ENCODE peak calls at places on chromosomes 2 and 18, in four cellular contexts. B, R, D and U are unnamed samples.

GRCh38 chr2:118993392-118993752 is 51.4 kb downstream of the MARCO start:
- DNase-seq in B (no peak), R (no peak), D (no peak), U (no peak)

GRCh38 chr2:226995625-226996041 is 159.8 kb downstream of the RHBDD1 start:
- DNase-seq in B (peak; percentile 97), R (no peak), D (peak; percentile 92), U (no peak)

GRCh38 chr18:79465392-79465991 is 69.8 kb downstream of the NFATC1 start:
- DNase-seq in B (no peak), R (peak; percentile 36), D (no peak), U (no peak)

GRCh38 chr2:230347659-230348305 is 20.8 kb downstream of the SP140L start:
- DNase-seq in B (no peak), R (no peak), D (no peak), U (no peak)

GRCh38 chr18:54411781-54412180 is 54.1 kb downstream of the C18orf54 start:
- DNase-seq in B (no peak), R (no peak), D (no peak), U (no peak)

GRCh38 chr2:168190590-168191336 is 56.6 kb downstream of the STK39 start:
- DNase-seq in B (peak; percentile 9), R (peak; percentile 11), D (no peak), U (peak; percentile 62)

GRCh38 chr18:29874519-29875098 is 1167.9 kb downstream of the DSC3 start:
- DNase-seq in B (peak; percentile 63), R (peak; percentile 78), D (peak; percentile 46), U (no peak)

GRCh38 chr2:96321230-96322103 is 3.6 kb upstream of the ITPRIPL1 start:
- DNase-seq in B (peak; percentile 25), R (peak; percentile 86), D (peak; percentile 61), U (peak; percentile 36)

GRCh38 chr2:3505771-3506170 is 13.6 kb downstream of the ADI1 start:
- DNase-seq in B (no peak), R (no peak), D (no peak), U (no peak)

GRCh38 chr18:51321696-51322095 is 124.2 kb upstream of the MEX3C start:
- DNase-seq in B (no peak), R (peak; percentile 22), D (no peak), U (no peak)

GRCh38 chr2:117902933-117903332 is 88.4 kb downstream of the DDX18 start:
- DNase-seq in B (no peak), R (peak; percentile 21), D (no peak), U (no peak)

GRCh38 chr2:219277703-219278654 is 1.2 kb upstream of the DNAJB2 start:
- DNase-seq in B (peak; percentile 85), R (peak; percentile 92), D (peak; percentile 91), U (peak; percentile 60)

GRCh38 chr2:219125225-219125885 is 35.3 kb downstream of the NHEJ1 start:
- DNase-seq in B (peak; percentile 94), R (no peak), D (peak; percentile 93), U (peak; percentile 45)

GRCh38 chr18:37487400-37487831 is 78.2 kb downstream of the CELF4 start:
- DNase-seq in B (no peak), R (no peak), D (no peak), U (no peak)

GRCh38 chr2:237201461-237202287 is 116.0 kb downstream of the COPS8 start:
- DNase-seq in B (peak; percentile 96), R (no peak), D (peak; percentile 95), U (peak; percentile 94)

GRCh38 chr2:134836986-134837385 is 1.4 kb upstream of the ACMSD start:
- DNase-seq in B (peak; percentile 97), R (no peak), D (peak; percentile 88), U (peak; percentile 42)

GRCh38 chr2:232419245-232420072 is 12.8 kb downstream of the ALPG start:
- DNase-seq in B (no peak), R (peak; percentile 74), D (no peak), U (no peak)

GRCh38 chr2:65057391-65058052 is 1.3 kb downstream of the CEP68 start:
- DNase-seq in B (peak; percentile 83), R (peak; percentile 40), D (peak; percentile 42), U (peak; percentile 41)

GRCh38 chr18:9117980-9118841 is 15.7 kb downstream of the NDUFV2 start:
- DNase-seq in B (no peak), R (no peak), D (no peak), U (no peak)

GRCh38 chr18:56168049-56168781 is 470.2 kb downstream of the TXNL1 start:
- DNase-seq in B (peak; percentile 92), R (peak; percentile 72), D (peak; percentile 86), U (no peak)

GRCh38 chr2:235721586-235721985 is 227.7 kb downstream of the AGAP1 start:
- DNase-seq in B (no peak), R (no peak), D (no peak), U (no peak)

GRCh38 chr18:50193796-50194622 is 938 bp downstream of the MYO5B start:
- DNase-seq in B (peak; percentile 1), R (peak; percentile 50), D (no peak), U (peak; percentile 17)

GRCh38 chr18:50194623-50195532 is at the start of gene MYO5B:
- DNase-seq in B (peak; percentile 69), R (peak; percentile 89), D (peak; percentile 5), U (peak; percentile 70)

GRCh38 chr18:50192903-50193795 is 1.8 kb downstream of the MYO5B start:
- DNase-seq in B (peak; percentile 4), R (peak; percentile 44), D (no peak), U (peak; percentile 28)

GRCh38 chr18:50195689-50196088 is 742 bp upstream of the MYO5B start:
- DNase-seq in B (no peak), R (no peak), D (no peak), U (no peak)

DNA sequence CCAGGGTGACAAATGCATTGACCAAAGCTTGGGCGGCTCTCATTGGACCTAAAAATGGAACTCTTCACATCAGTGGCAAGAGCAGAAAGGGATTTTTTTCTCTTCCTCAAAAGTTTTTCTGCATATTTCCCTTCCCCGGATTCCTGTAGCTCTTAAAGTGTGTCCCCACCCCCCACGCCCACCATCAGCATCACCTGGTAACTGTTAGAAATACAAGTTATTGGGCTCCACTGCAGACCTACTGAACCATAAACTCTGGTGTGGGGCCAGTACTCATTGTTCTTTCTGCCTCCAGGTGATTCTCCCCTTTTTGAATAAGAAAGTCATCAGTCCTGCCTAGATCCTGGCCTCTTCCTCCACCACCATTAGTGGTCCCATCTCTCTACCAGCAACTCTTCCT is 1.3 kb upstream of the MYO5B start:
- DNase-seq in B (no peak), R (no peak), D (no peak), U (no peak)
- TF ChIP-seq EZH2 in B (no peak), R (no peak), D (no peak), U (no peak)

GRCh38 chr18:43590182-43590903 is 313.1 kb upstream of the SYT4 start:
- DNase-seq in B (peak; percentile 25), R (no peak), D (peak; percentile 5), U (no peak)
- H2AFZ ChIP-seq in B (no peak overlapping the region), R (no peak overlapping the region), D (no peak overlapping the region), U (no peak overlapping the region)

GRCh38 chr2:54984476-54984875 is 65.8 kb downstream of the RTN4 start:
- DNase-seq in B (peak; percentile 84), R (no peak), D (no peak), U (no peak)

GRCh38 chr2:54979645-54980044 is 70.6 kb downstream of the RTN4 start:
- DNase-seq in B (peak; percentile 85), R (peak; percentile 42), D (peak; percentile 56), U (peak; percentile 88)

GRCh38 chr2:54977149-54977548 is 73.1 kb downstream of the RTN4 start:
- DNase-seq in B (no peak), R (no peak), D (no peak), U (no peak)

GRCh38 chr2:54983345-54984235 is 66.7 kb downstream of the RTN4 start:
- DNase-seq in B (peak; percentile 92), R (no peak), D (peak; percentile 73), U (no peak)

DNA sequence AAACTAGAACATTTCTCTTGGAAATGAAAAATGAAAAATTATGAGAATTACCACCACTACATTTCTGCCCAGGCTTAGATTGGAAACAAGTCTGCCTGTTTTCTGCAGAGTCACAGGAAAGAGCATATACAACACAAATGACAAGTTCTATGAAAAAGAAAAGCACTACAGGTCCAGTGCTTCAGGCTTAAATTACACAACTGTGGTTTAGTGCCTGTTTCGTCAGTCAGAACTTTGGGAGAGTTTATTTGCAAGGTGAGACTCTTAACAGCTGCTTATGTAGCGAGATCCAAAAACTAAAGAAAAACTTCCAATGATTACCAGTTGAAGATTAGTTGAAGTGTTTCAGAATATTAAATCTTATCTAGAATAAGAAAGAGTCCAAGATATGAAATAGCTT is 68.8 kb downstream of the RTN4 start:
- DNase-seq in B (no peak), R (no peak), D (no peak), U (no peak)
- H3F3A ChIP-seq in B (peaks cover 16% of the 10 kb centered on the region), R (no peaks in the 10 kb centered on the region), D (peaks cover 85% of the 10 kb centered on the region), U (peaks cover 98% of the 10 kb centered on the region)

DNA sequence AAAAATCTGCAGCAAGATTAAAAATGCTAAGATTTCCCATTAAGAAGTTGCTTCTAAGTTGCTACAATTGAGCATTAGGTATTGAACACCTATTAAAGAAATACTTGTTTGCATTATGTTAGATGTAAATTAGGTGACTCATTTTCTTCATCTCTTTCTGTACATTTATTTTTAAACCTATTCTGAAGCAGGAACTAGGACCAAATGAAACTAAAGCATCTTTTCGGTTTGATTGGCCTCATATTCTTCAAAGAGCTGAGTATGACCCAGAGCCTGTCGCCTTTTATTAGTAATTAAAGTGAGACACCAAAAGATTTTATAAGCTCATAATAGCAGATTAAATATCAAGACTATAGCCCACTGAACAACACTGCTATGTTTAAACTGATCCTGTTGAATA is 83.4 kb upstream of the ZEB2 start:
- DNase-seq in B (no peak), R (no peak), D (no peak), U (no peak)
- TF ChIP-seq EZH2 in B (no peak), R (no peak), D (no peak), U (no peak)

DNA sequence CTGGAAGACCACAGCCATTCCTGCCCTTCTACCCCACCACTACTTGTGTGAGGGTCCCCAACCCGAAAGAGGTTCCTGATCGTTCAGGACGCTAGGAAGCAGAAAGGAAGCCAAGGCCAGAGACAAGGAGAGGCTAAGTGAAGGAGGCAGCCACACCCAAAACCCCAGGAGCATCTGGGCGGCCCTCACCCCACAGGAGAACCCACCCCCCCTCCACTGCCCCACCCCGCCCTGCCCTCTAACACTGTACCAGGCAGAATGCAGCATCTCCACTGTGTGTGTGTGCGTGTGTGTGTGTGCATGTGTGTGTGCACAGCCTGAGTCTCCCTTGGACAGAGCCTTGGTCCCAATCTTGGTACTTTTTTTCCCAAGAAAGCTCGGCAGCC is 207.5 kb upstream of the HAAO start:
- DNase-seq in B (no peak), R (no peak), D (no peak), U (no peak)
- H2AFZ ChIP-seq in B (no peak overlapping the region), R (no peak overlapping the region), D (no peak overlapping the region), U (no peak overlapping the region)